ENCODE peak calls at places on chromosome 16, in eight cellular contexts. S, K, E, W, D, Z, J and P are unnamed samples.

GRCh38 chr16:55534773-55535172 is 25.9 kb downstream of the LPCAT2 start:
- ATAC-seq in K (no peak), E (no peak), S (no peak), J (no peak), Z (no peak), D (no peak), W (no peak), P (no peak)

GRCh38 chr16:50909831-50910697 is 168.2 kb downstream of the CYLD start:
- ATAC-seq in E (no peak), K (no peak), J (no peak), S (no peak), D (no peak), W (no peak), Z (no peak), P (no peak)

GRCh38 chr16:69180011-69180338 is 7.0 kb upstream of the SNTB2 start:
- ATAC-seq in E (no peak), Z (no peak), S (peak), D (no peak), J (no peak), W (no peak), K (no peak), P (no peak)

GRCh38 chr16:30740364-30741251 is 7.6 kb upstream of the PHKG2 start:
- ATAC-seq in D (peak), E (peak), K (no peak), J (no peak), S (peak), W (no peak), Z (peak), P (peak)

GRCh38 chr16:10728035-10728462 is 15.6 kb upstream of the NUBP1 start:
- ATAC-seq in K (no peak), W (no peak), Z (no peak), S (no peak), E (no peak), J (no peak), D (no peak), P (no peak)

GRCh38 chr16:50735629-50736122 is 6.2 kb upstream of the CYLD start:
- ATAC-seq in S (no peak), Z (no peak), W (no peak), J (no peak), K (no peak), E (no peak), D (no peak), P (no peak)

GRCh38 chr16:81937305-81938038 is 73.8 kb downstream of the SDR42E1 start:
- ATAC-seq in J (no peak), K (no peak), E (no peak), S (no peak), D (no peak), W (no peak), Z (no peak), P (no peak)

GRCh38 chr16:30510392-30510938 is 15.9 kb downstream of the ZNF768 start:
- ATAC-seq in E (no peak), Z (no peak), J (no peak), W (no peak), S (peak), K (no peak), D (no peak), P (no peak)

GRCh38 chr16:10309271-10309932 is 76.5 kb upstream of the ATF7IP2 start:
- ATAC-seq in K (no peak), Z (no peak), D (no peak), W (no peak), J (no peak), S (no peak), E (no peak), P (no peak)

GRCh38 chr16:89607453-89607852 is 6.0 kb upstream of the DPEP1 start:
- ATAC-seq in Z (no peak), K (no peak), S (no peak), E (no peak), W (no peak), J (peak), D (no peak), P (no peak)

GRCh38 chr16:87832759-87833502 is 36.4 kb downstream of the SLC7A5 start:
- ATAC-seq in Z (no peak), J (no peak), E (no peak), S (no peak), W (no peak), K (no peak), D (no peak), P (no peak)

GRCh38 chr16:27700596-27700995 is 150.7 kb downstream of the KATNIP start:
- ATAC-seq in S (no peak), D (no peak), W (no peak), J (no peak), K (no peak), E (no peak), Z (no peak), P (no peak)

GRCh38 chr16:79250457-79251098 is 350.0 kb downstream of the MAF start:
- ATAC-seq in Z (no peak), K (no peak), J (no peak), S (no peak), W (no peak), E (no peak), D (no peak), P (no peak)

GRCh38 chr16:13945734-13946490 is 26.0 kb downstream of the ERCC4 start:
- ATAC-seq in D (no peak), Z (no peak), K (no peak), S (peak), E (no peak), W (no peak), J (no peak), P (no peak)

GRCh38 chr16:57700801-57701551 is 6.4 kb downstream of the DRC7 start:
- ATAC-seq in Z (no peak), K (no peak), S (no peak), E (no peak), W (no peak), D (no peak), J (no peak), P (no peak)

GRCh38 chr16:28182183-28182582 is 29.6 kb downstream of the XPO6 start:
- ATAC-seq in D (no peak), J (no peak), K (no peak), Z (peak), S (no peak), W (peak), E (no peak), P (no peak)